ENCODE peak calls at places on chromosomes 5 and 9, in nine cellular contexts. Z, D, N, F, W, R, M, K and U are unnamed samples.

GRCh38 chr5:147417133-147417813 is 92.6 kb downstream of the DPYSL3 start:
- DNase-seq in Z (no peak), D (peak; percentile 77), N (peak; percentile 75), F (no peak), W (no peak), R (no peak), M (peak; percentile 43), K (no peak), U (peak; percentile 75)

GRCh38 chr5:61251874-61252642 is 80.0 kb upstream of the ZSWIM6 start:
- DNase-seq in Z (no peak), D (no peak), N (no peak), F (no peak), W (no peak), R (no peak), M (no peak), K (no peak), U (no peak)

GRCh38 chr9:112535364-112535763 is 48.7 kb downstream of the KIAA1958 start:
- DNase-seq in Z (no peak), D (no peak), N (no peak), F (no peak), W (no peak), R (no peak), M (no peak), K (no peak), U (no peak)

GRCh38 chr5:158569534-158569933 is 530.2 kb downstream of the EBF1 start:
- DNase-seq in Z (no peak), D (no peak), N (no peak), F (no peak), W (no peak), R (peak; percentile 76), M (no peak), K (no peak), U (no peak)

GRCh38 chr9:36400332-36401178 is 486 bp upstream of the RNF38 start:
- DNase-seq in Z (no peak), D (peak; percentile 82), N (peak; percentile 93), F (peak; percentile 89), W (peak; percentile 77), R (peak; percentile 94), M (peak; percentile 90), K (peak; percentile 83), U (peak; percentile 21)

GRCh38 chr5:44089419-44090125 is 299.6 kb downstream of the FGF10 start:
- DNase-seq in Z (no peak), D (no peak), N (no peak), F (no peak), W (no peak), R (no peak), M (no peak), K (no peak), U (no peak)

GRCh38 chr9:95157491-95158151 is 159.9 kb downstream of the FANCC start:
- DNase-seq in Z (no peak), D (peak; percentile 59), N (peak; percentile 90), F (no peak), W (peak; percentile 57), R (no peak), M (no peak), K (peak; percentile 78), U (no peak)

GRCh38 chr5:179914032-179914755 is 6.5 kb upstream of the TBC1D9B start:
- DNase-seq in Z (peak; percentile 56), D (no peak), N (no peak), F (no peak), W (peak; percentile 34), R (no peak), M (no peak), K (no peak), U (no peak)

GRCh38 chr5:107457881-107458280 is 212.9 kb downstream of the EFNA5 start:
- DNase-seq in Z (no peak), D (no peak), N (no peak), F (no peak), W (no peak), R (no peak), M (no peak), K (no peak), U (no peak)

GRCh38 chr5:148805323-148806290 is 20.8 kb upstream of the ADRB2 start:
- DNase-seq in Z (no peak), D (no peak), N (no peak), F (no peak), W (no peak), R (no peak), M (peak; percentile 66), K (no peak), U (no peak)

GRCh38 chr9:12715268-12715667 is 22.1 kb downstream of the TYRP1 start:
- DNase-seq in Z (no peak), D (no peak), N (no peak), F (no peak), W (no peak), R (no peak), M (no peak), K (no peak), U (no peak)

GRCh38 chr9:121597693-121598166 is 53.7 kb upstream of the DAB2IP start:
- DNase-seq in Z (no peak), D (no peak), N (no peak), F (no peak), W (no peak), R (no peak), M (no peak), K (no peak), U (no peak)
- H3K4me3 ChIP-seq in Z (no peak overlapping the region), D (peak overlapping the region; percentile 68), N (peak overlapping the region; percentile 69), F (no peak overlapping the region), W (no peak overlapping the region), R (peak overlapping the region; percentile 77), M (peak overlapping the region; percentile 76), K (peak overlapping the region; percentile 54), U (peak overlapping the region; percentile 89)

GRCh38 chr9:129142115-129142514 is 30.9 kb downstream of the PTPA start:
- DNase-seq in Z (no peak), D (no peak), N (no peak), F (no peak), W (no peak), R (no peak), M (no peak), K (no peak), U (no peak)
- H3K4me1 ChIP-seq in Z (peaks cover 34% of the 10 kb centered on the region), D (peaks cover 90% of the 10 kb centered on the region), N (peaks cover 88% of the 10 kb centered on the region), F (peaks cover 36% of the 10 kb centered on the region), W (peaks cover 64% of the 10 kb centered on the region), R (peaks cover 11% of the 10 kb centered on the region), M (peaks cover 97% of the 10 kb centered on the region), K (peaks cover 60% of the 10 kb centered on the region), U (peaks cover 78% of the 10 kb centered on the region)

GRCh38 chr9:69207503-69207902 is 33.4 kb downstream of the TJP2 start:
- DNase-seq in Z (no peak), D (no peak), N (no peak), F (no peak), W (no peak), R (peak; percentile 65), M (peak; percentile 45), K (no peak), U (no peak)
- TF ChIP-seq CTCF in Z (peak; percentile 28), D (no peak), N (no peak), F (no peak), W (peak; percentile 32), R (peak; percentile 52), M (peak; percentile 29), K (no peak), U (no peak)

DNA sequence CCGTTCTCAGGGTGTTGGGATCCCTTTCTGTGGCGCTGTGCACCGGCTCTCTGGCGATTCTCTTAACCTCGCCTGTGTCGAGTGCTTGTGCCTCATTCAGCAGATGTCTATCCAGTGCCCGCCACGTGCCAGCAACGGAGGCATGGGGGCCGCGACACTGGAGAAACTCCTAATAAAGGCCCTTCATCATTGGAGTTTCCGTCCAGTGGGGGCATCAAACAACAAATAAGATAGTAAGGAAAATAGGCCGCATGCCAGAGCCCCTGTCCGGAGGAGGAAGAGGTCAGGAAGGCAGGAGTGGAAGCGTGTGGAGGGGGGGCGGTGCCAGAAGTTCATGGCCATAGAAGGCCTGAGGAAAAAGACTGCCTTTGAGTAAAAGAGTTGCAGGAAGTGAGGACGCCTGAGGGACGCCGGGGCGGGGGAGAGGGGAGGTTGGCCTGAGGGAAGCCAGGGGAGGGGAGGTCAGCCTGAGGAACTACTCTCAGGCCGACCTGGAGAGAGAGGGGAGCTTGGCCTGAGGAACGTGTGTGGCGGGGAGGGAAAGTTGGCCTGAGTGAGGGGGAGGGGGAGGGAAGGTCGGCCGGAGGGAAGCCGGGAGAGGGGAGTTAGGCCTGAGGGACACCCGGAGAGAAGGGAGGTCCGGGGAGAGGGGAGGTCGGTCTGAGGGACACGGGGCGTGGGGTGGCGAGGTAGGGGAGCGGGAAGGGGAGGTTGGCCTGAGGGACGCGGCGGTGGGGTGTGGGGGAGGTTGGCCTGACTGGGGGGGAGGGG is 82.2 kb downstream of the CACNA1B start:
- DNase-seq in Z (no peak), D (no peak), N (peak; percentile 58), F (no peak), W (no peak), R (no peak), M (no peak), K (no peak), U (no peak)
- H3K4me3 ChIP-seq in Z (no peak overlapping the region), D (no peak overlapping the region), N (no peak overlapping the region), F (no peak overlapping the region), W (no peak overlapping the region), R (no peak overlapping the region), M (no peak overlapping the region), K (no peak overlapping the region), U (no peak overlapping the region)

GRCh38 chr9:34984049-34984448 is 5.5 kb upstream of the DNAJB5 start:
- DNase-seq in Z (no peak), D (no peak), N (no peak), F (no peak), W (no peak), R (peak; percentile 84), M (no peak), K (no peak), U (no peak)

GRCh38 chr9:34988218-34989055 is 1.1 kb upstream of the DNAJB5 start:
- DNase-seq in Z (no peak), D (no peak), N (no peak), F (peak; percentile 25), W (no peak), R (peak; percentile 66), M (peak; percentile 51), K (peak; percentile 32), U (no peak)

GRCh38 chr9:34985311-34985899 is 4.1 kb upstream of the DNAJB5 start:
- DNase-seq in Z (no peak), D (no peak), N (no peak), F (peak; percentile 65), W (peak; percentile 57), R (peak; percentile 94), M (peak; percentile 43), K (peak; percentile 54), U (no peak)

GRCh38 chr9:34987160-34988040 is 2.1 kb upstream of the DNAJB5 start:
- DNase-seq in Z (no peak), D (no peak), N (no peak), F (no peak), W (no peak), R (peak; percentile 42), M (no peak), K (no peak), U (no peak)

GRCh38 chr9:34986541-34987047 is 3.0 kb upstream of the DNAJB5 start:
- DNase-seq in Z (no peak), D (no peak), N (no peak), F (peak; percentile 39), W (no peak), R (peak; percentile 57), M (peak; percentile 36), K (no peak), U (no peak)
- H3K4me1 ChIP-seq in Z (peaks cover 14% of the 10 kb centered on the region), D (peaks cover 30% of the 10 kb centered on the region), N (peaks cover 26% of the 10 kb centered on the region), F (peaks cover 67% of the 10 kb centered on the region), W (peaks cover 5% of the 10 kb centered on the region), R (no peaks in the 10 kb centered on the region), M (peaks cover 30% of the 10 kb centered on the region), K (peaks cover 13% of the 10 kb centered on the region), U (peaks cover 8% of the 10 kb centered on the region)